ENCODE peak calls at places on chromosome 5, in six cellular contexts. One of them, this sample, is unnamed.

GRCh38 chr5:121055586-121055985 is 591.5 kb downstream of the PRR16 start:
- DNase-seq in fibroblast of villous mesenchyme: no peak
- DNase-seq in cardiac fibroblast: no peak
- DNase-seq in CD8-positive, alpha-beta T cell: no peak
- DNase-seq in NB4: no peak
- DNase-seq in AG04450: no peak
- DNase-seq in this sample: no peak

GRCh38 chr5:1445895-1446601 is 808 bp upstream of the SLC6A3 start:
- DNase-seq in NB4: no peak
- DNase-seq in fibroblast of villous mesenchyme: no peak
- DNase-seq in AG04450: no peak
- DNase-seq in cardiac fibroblast: no peak
- DNase-seq in CD8-positive, alpha-beta T cell: no peak
- DNase-seq in this sample: peak

GRCh38 chr5:91419571-91420537 is 36.7 kb upstream of the ARRDC3 start:
- DNase-seq in NB4: peak
- DNase-seq in fibroblast of villous mesenchyme: peak
- DNase-seq in CD8-positive, alpha-beta T cell: peak
- DNase-seq in cardiac fibroblast: peak
- DNase-seq in AG04450: peak
- DNase-seq in this sample: peak

GRCh38 chr5:154078305-154078704 is 39.5 kb downstream of the MFAP3 start:
- DNase-seq in AG04450: no peak
- DNase-seq in CD8-positive, alpha-beta T cell: no peak
- DNase-seq in NB4: no peak
- DNase-seq in cardiac fibroblast: no peak
- DNase-seq in fibroblast of villous mesenchyme: no peak
- DNase-seq in this sample: no peak

GRCh38 chr5:108382784-108383358 is 973 bp upstream of the FBXL17 start:
- DNase-seq in NB4: peak
- DNase-seq in CD8-positive, alpha-beta T cell: no peak
- DNase-seq in AG04450: no peak
- DNase-seq in cardiac fibroblast: no peak
- DNase-seq in fibroblast of villous mesenchyme: no peak
- DNase-seq in this sample: peak

GRCh38 chr5:135309391-135310327 is 89.4 kb downstream of the MACROH2A1 start:
- DNase-seq in fibroblast of villous mesenchyme: no peak
- DNase-seq in NB4: no peak
- DNase-seq in cardiac fibroblast: no peak
- DNase-seq in AG04450: no peak
- DNase-seq in CD8-positive, alpha-beta T cell: no peak
- DNase-seq in this sample: no peak

GRCh38 chr5:135214897-135215616 is 181.0 kb upstream of the PITX1 start:
- DNase-seq in CD8-positive, alpha-beta T cell: no peak
- DNase-seq in AG04450: no peak
- DNase-seq in fibroblast of villous mesenchyme: peak
- DNase-seq in cardiac fibroblast: peak
- DNase-seq in NB4: peak
- DNase-seq in this sample: peak

GRCh38 chr5:93422652-93423332 is 158.2 kb downstream of the NR2F1-AS1 start:
- DNase-seq in AG04450: no peak
- DNase-seq in cardiac fibroblast: no peak
- DNase-seq in NB4: no peak
- DNase-seq in fibroblast of villous mesenchyme: no peak
- DNase-seq in CD8-positive, alpha-beta T cell: no peak
- DNase-seq in this sample: no peak

DNA sequence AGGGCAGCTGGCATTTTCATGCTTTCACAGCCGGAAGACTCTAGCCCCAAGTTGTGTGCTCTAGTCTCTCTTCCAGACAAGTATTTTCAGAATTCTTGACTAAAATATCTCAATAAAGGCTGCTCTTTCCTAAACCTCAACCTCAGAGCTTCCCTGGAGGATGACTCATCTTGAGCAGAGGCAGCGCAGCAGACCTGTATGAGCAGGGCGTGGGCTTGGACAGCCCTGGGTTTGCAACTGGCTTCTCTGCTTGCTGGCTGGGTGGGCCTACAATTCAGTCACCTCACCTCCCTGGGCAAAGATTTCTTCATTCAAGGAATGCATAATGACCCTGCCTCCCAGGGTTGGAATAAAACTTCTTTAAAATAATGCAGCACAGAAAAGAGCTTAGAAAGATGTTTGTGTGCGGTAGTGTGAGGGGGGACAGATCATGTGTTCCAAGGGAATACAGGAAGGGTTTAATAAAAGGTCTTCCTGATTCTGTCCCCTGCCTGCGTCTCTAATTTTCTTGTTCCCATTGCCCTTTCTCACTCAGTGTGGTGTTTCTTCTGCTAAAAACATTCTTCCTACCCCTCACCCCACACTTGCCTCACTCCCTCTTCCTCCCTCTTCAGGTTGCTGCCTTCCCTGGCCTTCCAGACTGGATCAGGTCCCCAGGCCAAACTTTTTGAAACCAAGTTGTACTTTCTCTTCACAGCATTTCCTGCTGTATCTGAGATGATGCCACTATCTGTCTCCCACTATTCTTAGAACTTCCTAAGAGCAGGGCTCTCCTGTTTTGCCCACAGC is 39.4 kb upstream of the MAP1B start:
- DNase-seq in fibroblast of villous mesenchyme: peak
- DNase-seq in AG04450: peak
- DNase-seq in NB4: peak
- DNase-seq in cardiac fibroblast: peak
- DNase-seq in CD8-positive, alpha-beta T cell: no peak
- DNase-seq in this sample: peak
- H3K4me3 ChIP-seq in fibroblast of villous mesenchyme: no peak
- H3K4me3 ChIP-seq in AG04450: no peak
- H3K4me3 ChIP-seq in NB4: no peak
- H3K4me3 ChIP-seq in cardiac fibroblast: no peak
- H3K4me3 ChIP-seq in CD8-positive, alpha-beta T cell: no peak
- H3K4me3 ChIP-seq in this sample: no peak

GRCh38 chr5:10628601-10629000 is 64.7 kb downstream of the ANKRD33B start:
- DNase-seq in cardiac fibroblast: no peak
- DNase-seq in AG04450: no peak
- DNase-seq in fibroblast of villous mesenchyme: no peak
- DNase-seq in NB4: no peak
- DNase-seq in CD8-positive, alpha-beta T cell: no peak
- DNase-seq in this sample: no peak

GRCh38 chr5:10624679-10625078 is 60.8 kb downstream of the ANKRD33B start:
- DNase-seq in CD8-positive, alpha-beta T cell: no peak
- DNase-seq in fibroblast of villous mesenchyme: no peak
- DNase-seq in cardiac fibroblast: no peak
- DNase-seq in AG04450: no peak
- DNase-seq in NB4: no peak
- DNase-seq in this sample: no peak

GRCh38 chr5:10627185-10628115 is 63.6 kb downstream of the ANKRD33B start:
- DNase-seq in NB4: peak
- DNase-seq in CD8-positive, alpha-beta T cell: peak
- DNase-seq in cardiac fibroblast: peak
- DNase-seq in AG04450: peak
- DNase-seq in fibroblast of villous mesenchyme: peak
- DNase-seq in this sample: peak

GRCh38 chr5:10625700-10626472 is 62.0 kb downstream of the ANKRD33B start:
- DNase-seq in AG04450: no peak
- DNase-seq in NB4: no peak
- DNase-seq in cardiac fibroblast: no peak
- DNase-seq in CD8-positive, alpha-beta T cell: no peak
- DNase-seq in fibroblast of villous mesenchyme: no peak
- DNase-seq in this sample: no peak

GRCh38 chr5:10626473-10627013 is 62.7 kb downstream of the ANKRD33B start:
- DNase-seq in AG04450: no peak
- DNase-seq in cardiac fibroblast: no peak
- DNase-seq in fibroblast of villous mesenchyme: peak
- DNase-seq in NB4: peak
- DNase-seq in CD8-positive, alpha-beta T cell: no peak
- DNase-seq in this sample: no peak
- TF ChIP-seq CTCF in AG04450: no peak
- TF ChIP-seq CTCF in cardiac fibroblast: no peak
- TF ChIP-seq CTCF in fibroblast of villous mesenchyme: no peak
- TF ChIP-seq CTCF in NB4: no peak
- TF ChIP-seq CTCF in CD8-positive, alpha-beta T cell: no peak
- TF ChIP-seq CTCF in this sample: no peak

DNA sequence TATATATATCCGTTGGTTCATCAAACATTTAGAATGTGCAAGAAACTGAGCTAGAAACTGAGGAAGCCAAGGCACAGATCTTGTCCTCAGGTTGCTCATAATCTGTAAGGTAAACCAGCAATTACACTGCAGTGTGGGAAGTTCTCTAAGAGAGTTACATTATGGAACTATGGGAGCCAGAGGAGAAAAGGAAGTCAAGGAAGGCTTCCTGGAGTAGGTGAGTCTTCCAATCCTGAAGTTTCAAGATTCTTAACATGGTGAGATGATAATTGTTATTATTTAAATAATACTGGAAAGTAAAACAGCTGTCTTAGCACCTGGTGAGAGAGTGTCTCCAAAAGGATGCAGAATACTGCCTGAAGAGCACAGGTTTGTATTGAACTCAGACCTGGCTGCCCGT is 44.2 kb downstream of the PDE6A start:
- DNase-seq in fibroblast of villous mesenchyme: no peak
- DNase-seq in AG04450: no peak
- DNase-seq in CD8-positive, alpha-beta T cell: no peak
- DNase-seq in cardiac fibroblast: no peak
- DNase-seq in NB4: no peak
- DNase-seq in this sample: no peak
- H3K4me3 ChIP-seq in fibroblast of villous mesenchyme: no peak
- H3K4me3 ChIP-seq in AG04450: no peak
- H3K4me3 ChIP-seq in CD8-positive, alpha-beta T cell: no peak
- H3K4me3 ChIP-seq in cardiac fibroblast: no peak
- H3K4me3 ChIP-seq in NB4: no peak
- H3K4me3 ChIP-seq in this sample: no peak

DNA sequence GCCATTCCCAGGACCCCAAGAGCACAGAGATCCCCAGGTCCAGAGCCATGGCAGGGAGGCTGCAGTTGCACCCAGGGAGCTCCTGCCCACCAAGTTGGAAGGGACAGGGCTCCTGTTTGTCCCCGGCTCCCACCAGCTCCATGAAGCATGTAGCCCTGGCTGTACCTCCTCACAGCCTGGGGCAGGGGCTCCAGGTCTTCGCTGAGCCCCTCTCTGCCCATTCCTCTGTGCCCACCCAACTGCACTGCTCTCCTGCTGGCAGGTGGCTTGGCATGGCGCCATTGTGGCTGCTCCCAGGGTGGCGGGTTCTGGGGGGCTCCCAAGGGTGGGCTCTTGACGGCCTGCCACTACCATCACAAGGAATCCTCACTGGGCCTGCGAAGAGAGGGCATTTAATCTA is 197.5 kb upstream of the DAB2 start:
- DNase-seq in CD8-positive, alpha-beta T cell: no peak
- DNase-seq in AG04450: no peak
- DNase-seq in fibroblast of villous mesenchyme: no peak
- DNase-seq in cardiac fibroblast: no peak
- DNase-seq in NB4: no peak
- DNase-seq in this sample: no peak
- TF ChIP-seq CTCF in CD8-positive, alpha-beta T cell: no peak
- TF ChIP-seq CTCF in AG04450: no peak
- TF ChIP-seq CTCF in fibroblast of villous mesenchyme: no peak
- TF ChIP-seq CTCF in cardiac fibroblast: no peak
- TF ChIP-seq CTCF in NB4: no peak
- TF ChIP-seq CTCF in this sample: no peak

GRCh38 chr5:77177576-77177975 is 32.9 kb upstream of the PDE8B start:
- DNase-seq in fibroblast of villous mesenchyme: no peak
- DNase-seq in AG04450: no peak
- DNase-seq in CD8-positive, alpha-beta T cell: no peak
- DNase-seq in cardiac fibroblast: no peak
- DNase-seq in NB4: no peak
- DNase-seq in this sample: no peak

GRCh38 chr5:77181596-77182304 is 28.7 kb upstream of the PDE8B start:
- DNase-seq in NB4: no peak
- DNase-seq in AG04450: no peak
- DNase-seq in cardiac fibroblast: no peak
- DNase-seq in CD8-positive, alpha-beta T cell: no peak
- DNase-seq in fibroblast of villous mesenchyme: no peak
- DNase-seq in this sample: no peak

GRCh38 chr5:77181173-77181572 is 29.3 kb upstream of the PDE8B start:
- DNase-seq in NB4: no peak
- DNase-seq in CD8-positive, alpha-beta T cell: no peak
- DNase-seq in AG04450: no peak
- DNase-seq in fibroblast of villous mesenchyme: no peak
- DNase-seq in cardiac fibroblast: no peak
- DNase-seq in this sample: no peak

GRCh38 chr5:77176429-77176828 is 34.1 kb upstream of the PDE8B start:
- DNase-seq in CD8-positive, alpha-beta T cell: no peak
- DNase-seq in AG04450: no peak
- DNase-seq in fibroblast of villous mesenchyme: no peak
- DNase-seq in NB4: no peak
- DNase-seq in cardiac fibroblast: no peak
- DNase-seq in this sample: no peak

GRCh38 chr5:77180167-77181081 is 30.1 kb upstream of the PDE8B start:
- DNase-seq in CD8-positive, alpha-beta T cell: no peak
- DNase-seq in fibroblast of villous mesenchyme: no peak
- DNase-seq in cardiac fibroblast: no peak
- DNase-seq in NB4: no peak
- DNase-seq in AG04450: no peak
- DNase-seq in this sample: peak
- H3K4me3 ChIP-seq in CD8-positive, alpha-beta T cell: no peak
- H3K4me3 ChIP-seq in fibroblast of villous mesenchyme: peak
- H3K4me3 ChIP-seq in cardiac fibroblast: peak
- H3K4me3 ChIP-seq in NB4: no peak
- H3K4me3 ChIP-seq in AG04450: peak
- H3K4me3 ChIP-seq in this sample: peak

DNA sequence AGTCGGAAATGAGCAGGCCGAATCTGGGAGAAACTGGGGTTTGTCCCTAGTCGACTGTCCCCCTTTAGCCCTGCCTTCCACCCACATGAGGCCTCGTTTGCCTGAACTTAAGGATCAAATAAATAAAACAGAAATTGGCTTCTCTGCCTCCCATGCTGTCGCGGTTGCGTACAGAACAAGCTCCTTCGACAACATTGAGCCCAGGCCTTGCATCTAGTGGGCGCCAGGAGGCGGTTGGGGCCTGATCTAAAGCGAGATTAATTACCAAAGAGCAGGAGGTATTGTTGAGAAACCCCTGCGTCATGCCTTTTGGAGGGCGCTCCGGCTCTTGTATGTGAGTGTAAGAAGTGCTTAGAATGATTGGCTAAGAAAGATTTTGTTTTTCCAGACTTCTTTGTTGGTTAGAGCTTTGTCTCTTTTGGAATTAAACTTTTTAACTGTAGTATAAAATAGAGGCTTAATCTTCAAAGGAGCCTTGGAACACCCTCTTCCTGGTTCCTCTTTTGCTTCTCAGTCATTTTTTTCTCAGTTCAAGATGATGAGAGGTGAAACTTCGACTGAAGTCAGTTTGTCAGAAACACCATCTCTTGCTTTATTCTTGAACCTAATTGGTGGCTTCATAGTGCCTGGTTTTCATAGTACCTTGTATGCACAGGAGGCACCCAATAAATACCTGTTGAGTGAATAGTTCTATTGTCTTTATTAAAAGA is 828 bp downstream of the ATP6V0E1 start:
- DNase-seq in AG04450: peak
- DNase-seq in NB4: peak
- DNase-seq in CD8-positive, alpha-beta T cell: peak
- DNase-seq in cardiac fibroblast: peak
- DNase-seq in fibroblast of villous mesenchyme: peak
- DNase-seq in this sample: peak
- TF ChIP-seq CTCF in AG04450: peak
- TF ChIP-seq CTCF in NB4: peak
- TF ChIP-seq CTCF in CD8-positive, alpha-beta T cell: peak
- TF ChIP-seq CTCF in cardiac fibroblast: peak
- TF ChIP-seq CTCF in fibroblast of villous mesenchyme: peak
- TF ChIP-seq CTCF in this sample: peak

GRCh38 chr5:19987594-19988345 is at the start of gene CDH18:
- DNase-seq in CD8-positive, alpha-beta T cell: no peak
- DNase-seq in cardiac fibroblast: peak
- DNase-seq in NB4: no peak
- DNase-seq in AG04450: peak
- DNase-seq in fibroblast of villous mesenchyme: peak
- DNase-seq in this sample: peak
- H3K4me3 ChIP-seq in CD8-positive, alpha-beta T cell: no peak
- H3K4me3 ChIP-seq in cardiac fibroblast: peak
- H3K4me3 ChIP-seq in NB4: no peak
- H3K4me3 ChIP-seq in AG04450: peak
- H3K4me3 ChIP-seq in fibroblast of villous mesenchyme: peak
- H3K4me3 ChIP-seq in this sample: peak

This sample was measured in choroid plexus epithelial cell.